ENCODE peak calls at places on chromosomes 2 and 18, in seven cellular contexts. H is NCI-H1417; N is GM23248; X is T-cell; E is RWPE1; G is NCI-H2029 treated with DMSO at 0.1 percent for 48 hours; J is activated CD4-positive, alpha-beta T cell treated with anti-CD3 and anti-CD28 coated beads, Interleukin-2, amount 10 ng/mL, durations not matched to agents 24 days and 14 days. K is an unnamed sample.

GRCh38 chr18:67517224-67517765 is 775 bp upstream of the DSEL start:
- DNase-seq in J (peak), H (no peak), X (no peak), E (no peak), G (no peak), N (peak), K (no peak)

GRCh38 chr18:54127759-54128378 is 96.6 kb downstream of the MBD2 start:
- DNase-seq in J (peak), E (no peak), N (peak), X (no peak), G (no peak), H (peak), K (peak)

GRCh38 chr18:58447342-58448190 is 181.3 kb downstream of the ALPK2 start:
- DNase-seq in G (no peak), X (no peak), N (peak), H (no peak), E (no peak), J (no peak), K (peak)

GRCh38 chr2:25960920-25961319 is 21.4 kb downstream of the KIF3C start:
- DNase-seq in N (peak), E (peak), G (no peak), X (no peak), H (no peak), J (no peak), K (peak)

GRCh38 chr18:63980027-63980426 is 10.1 kb downstream of the SERPINB8 start:
- DNase-seq in J (no peak), X (no peak), E (no peak), N (peak), H (no peak), G (no peak), K (no peak)

GRCh38 chr2:204024503-204024902 is 87.9 kb downstream of the ICOS start:
- DNase-seq in J (peak), X (peak), H (peak), E (peak), G (no peak), N (peak), K (peak)

GRCh38 chr2:217918220-217919024 is 84.4 kb downstream of the TNS1 start:
- DNase-seq in J (no peak), N (peak), E (no peak), H (no peak), G (no peak), X (no peak), K (no peak)

GRCh38 chr2:25331686-25332365 is 9.9 kb downstream of the DNMT3A start:
- DNase-seq in N (peak), H (no peak), X (no peak), E (no peak), G (no peak), J (no peak), K (no peak)

GRCh38 chr18:22167091-22167470 is 2.3 kb upstream of the GATA6 start:
- DNase-seq in H (no peak), G (no peak), N (no peak), J (no peak), X (no peak), E (no peak), K (no peak)

GRCh38 chr18:61541673-61542072 is 208.4 kb downstream of the CDH20 start:
- DNase-seq in J (no peak), G (no peak), H (no peak), X (no peak), N (no peak), E (peak), K (no peak)

GRCh38 chr2:222296911-222297599 is 1.7 kb downstream of the PAX3 start:
- DNase-seq in J (peak), N (no peak), G (no peak), H (no peak), E (no peak), X (no peak), K (no peak)

GRCh38 chr2:237693281-237694039 is 66.1 kb downstream of the LRRFIP1 start:
- DNase-seq in X (no peak), E (peak), J (peak), N (peak), G (peak), H (no peak), K (peak)

GRCh38 chr2:16331761-16332160 is 333.9 kb downstream of the CYRIA start:
- DNase-seq in N (no peak), X (no peak), G (no peak), E (no peak), J (no peak), H (no peak), K (no peak)

GRCh38 chr2:242075683-242076082 is 206.2 kb downstream of the RTP5 start:
- DNase-seq in H (peak), E (no peak), N (peak), X (no peak), J (no peak), G (no peak), K (no peak)

GRCh38 chr2:29165362-29166236 is 50.4 kb downstream of the CLIP4 start:
- DNase-seq in H (no peak), N (peak), G (no peak), X (no peak), E (peak), J (no peak), K (peak)

GRCh38 chr18:27964811-27965210 is 212.1 kb downstream of the CDH2 start:
- DNase-seq in E (peak), X (no peak), H (no peak), N (no peak), J (no peak), G (no peak), K (peak)

GRCh38 chr18:23133860-23134779 is 1.2 kb upstream of the CABLES1 start:
- DNase-seq in E (peak), G (peak), N (no peak), H (peak), J (peak), X (peak), K (no peak)

GRCh38 chr2:173752152-173752551 is 213.0 kb downstream of the SP3 start:
- DNase-seq in N (peak), J (no peak), G (no peak), X (peak), E (peak), H (no peak), K (peak)

GRCh38 chr2:36389081-36389480 is 33.5 kb downstream of the CRIM1 start:
- DNase-seq in J (no peak), N (peak), G (no peak), H (no peak), E (peak), X (no peak), K (peak)

GRCh38 chr2:116733699-116734098 is 1080.8 kb upstream of the DDX18 start:
- DNase-seq in G (no peak), X (no peak), E (no peak), J (no peak), H (no peak), N (no peak), K (no peak)

GRCh38 chr2:30266051-30266621 is 34.8 kb downstream of the LBH start:
- DNase-seq in N (peak), X (peak), E (no peak), G (no peak), H (no peak), J (peak), K (peak)

GRCh38 chr2:175003875-175004729 is 1.1 kb downstream of the CHN1 start:
- DNase-seq in H (peak), E (no peak), X (no peak), G (no peak), N (peak), J (no peak), K (peak)

GRCh38 chr2:16773080-16773713 is 107.6 kb upstream of the CYRIA start:
- DNase-seq in J (no peak), G (no peak), H (peak), X (no peak), N (peak), E (peak), K (peak)

GRCh38 chr2:101231937-101232336 is 20.7 kb upstream of the CNOT11 start:
- DNase-seq in N (no peak), G (no peak), E (no peak), X (no peak), H (no peak), J (no peak), K (no peak)

GRCh38 chr2:111883661-111884591 is at the start of gene ANAPC1:
- DNase-seq in J (peak), H (peak), G (peak), E (peak), X (peak), N (peak), K (peak)

GRCh38 chr18:11112218-11112750 is 37.1 kb downstream of the PIEZO2 start:
- DNase-seq in N (no peak), H (no peak), G (no peak), E (no peak), J (no peak), X (no peak), K (no peak)

GRCh38 chr18:13393338-13393737 is 174.8 kb downstream of the LDLRAD4 start:
- DNase-seq in H (peak), G (no peak), X (no peak), N (no peak), J (no peak), E (no peak), K (no peak)

GRCh38 chr2:234679766-234680687 is 183.1 kb upstream of the ARL4C start:
- DNase-seq in G (no peak), E (peak), N (peak), J (no peak), X (no peak), H (no peak), K (peak)

GRCh38 chr2:68726608-68727367 is 7.8 kb upstream of the ARHGAP25 start:
- DNase-seq in H (no peak), X (peak), G (no peak), N (no peak), J (peak), E (no peak), K (no peak)

GRCh38 chr2:116719841-116720240 is 1094.7 kb upstream of the DDX18 start:
- DNase-seq in X (no peak), N (no peak), H (peak), E (peak), J (no peak), G (peak), K (peak)

GRCh38 chr2:24024018-24024417 is 14.1 kb downstream of the MFSD2B start:
- DNase-seq in X (no peak), N (peak), J (no peak), H (no peak), E (no peak), G (no peak), K (peak)

GRCh38 chr2:217612920-217613319 is 389.9 kb downstream of the TNS1 start:
- DNase-seq in N (no peak), J (no peak), X (no peak), G (no peak), H (no peak), E (no peak), K (no peak)

GRCh38 chr2:1840046-1840445 is 95.7 kb upstream of the PXDN start:
- DNase-seq in G (no peak), E (no peak), N (no peak), J (no peak), X (no peak), H (no peak), K (no peak)

GRCh38 chr2:103445356-103445755 is 683.5 kb downstream of the TMEM182 start:
- DNase-seq in X (no peak), E (no peak), H (no peak), J (no peak), N (no peak), G (no peak), K (no peak)

GRCh38 chr2:39696838-39697237 is 31.1 kb downstream of the TMEM178A start:
- DNase-seq in J (no peak), G (peak), E (peak), N (peak), X (no peak), H (no peak), K (peak)

GRCh38 chr18:69948919-69949537 is 1.4 kb upstream of the CD226 start:
- DNase-seq in J (peak), X (no peak), H (no peak), G (no peak), N (no peak), E (no peak), K (peak)

GRCh38 chr2:57490746-57491145 is 555.9 kb upstream of the VRK2 start:
- DNase-seq in G (no peak), X (no peak), E (no peak), H (no peak), J (no peak), N (no peak), K (no peak)

GRCh38 chr2:42922293-42922692 is 129.9 kb upstream of the HAAO start:
- DNase-seq in X (no peak), H (no peak), E (no peak), J (no peak), N (no peak), G (no peak), K (no peak)

GRCh38 chr2:226601881-226602280 is 197.7 kb downstream of the IRS1 start:
- DNase-seq in H (no peak), E (no peak), N (peak), X (no peak), J (no peak), G (no peak), K (no peak)